ENCODE peak calls at places on chromosome 16, in six cellular contexts. One of them, this sample, is unnamed.

GRCh38 chr16:82344157-82344556 is 174.1 kb upstream of the MPHOSPH6 start:
- DNase-seq in Panc1: no peak
- DNase-seq in GM12865: peak
- DNase-seq in Peyer's patch: no peak
- DNase-seq in astrocyte of the spinal cord: no peak
- DNase-seq in epithelial cell of proximal tubule: no peak
- DNase-seq in this sample: no peak

GRCh38 chr16:87358696-87359095 is 24.9 kb downstream of the FBXO31 start:
- DNase-seq in Panc1: no peak
- DNase-seq in GM12865: no peak
- DNase-seq in Peyer's patch: no peak
- DNase-seq in astrocyte of the spinal cord: no peak
- DNase-seq in epithelial cell of proximal tubule: no peak
- DNase-seq in this sample: no peak

GRCh38 chr16:74654536-74654935 is 12.1 kb downstream of the RFWD3 start:
- DNase-seq in Panc1: no peak
- DNase-seq in GM12865: no peak
- DNase-seq in Peyer's patch: no peak
- DNase-seq in astrocyte of the spinal cord: no peak
- DNase-seq in epithelial cell of proximal tubule: no peak
- DNase-seq in this sample: no peak

GRCh38 chr16:10782628-10783027 is 36.0 kb downstream of the TVP23A start:
- DNase-seq in Panc1: no peak
- DNase-seq in GM12865: no peak
- DNase-seq in Peyer's patch: no peak
- DNase-seq in astrocyte of the spinal cord: no peak
- DNase-seq in epithelial cell of proximal tubule: no peak
- DNase-seq in this sample: peak

GRCh38 chr16:11562411-11562810 is 24.3 kb downstream of the LITAF start:
- DNase-seq in Panc1: no peak
- DNase-seq in GM12865: no peak
- DNase-seq in Peyer's patch: no peak
- DNase-seq in astrocyte of the spinal cord: no peak
- DNase-seq in epithelial cell of proximal tubule: no peak
- DNase-seq in this sample: no peak

GRCh38 chr16:391885-392335 is 5.1 kb upstream of the NME4 start:
- DNase-seq in Panc1: no peak
- DNase-seq in GM12865: peak
- DNase-seq in Peyer's patch: no peak
- DNase-seq in astrocyte of the spinal cord: peak
- DNase-seq in epithelial cell of proximal tubule: no peak
- DNase-seq in this sample: no peak

GRCh38 chr16:48157794-48158193 is 2.0 kb upstream of the ABCC12 start:
- DNase-seq in Panc1: no peak
- DNase-seq in GM12865: no peak
- DNase-seq in Peyer's patch: no peak
- DNase-seq in astrocyte of the spinal cord: no peak
- DNase-seq in epithelial cell of proximal tubule: no peak
- DNase-seq in this sample: no peak

GRCh38 chr16:28163699-28164584 is 47.8 kb downstream of the XPO6 start:
- DNase-seq in Panc1: no peak
- DNase-seq in GM12865: no peak
- DNase-seq in Peyer's patch: no peak
- DNase-seq in astrocyte of the spinal cord: peak
- DNase-seq in epithelial cell of proximal tubule: no peak
- DNase-seq in this sample: no peak

GRCh38 chr16:87375426-87376135 is 8.0 kb downstream of the FBXO31 start:
- DNase-seq in Panc1: no peak
- DNase-seq in GM12865: no peak
- DNase-seq in Peyer's patch: no peak
- DNase-seq in astrocyte of the spinal cord: peak
- DNase-seq in epithelial cell of proximal tubule: no peak
- DNase-seq in this sample: no peak

GRCh38 chr16:88649924-88650748 is 717 bp downstream of the CYBA start:
- DNase-seq in Panc1: no peak
- DNase-seq in GM12865: peak
- DNase-seq in Peyer's patch: peak
- DNase-seq in astrocyte of the spinal cord: no peak
- DNase-seq in epithelial cell of proximal tubule: no peak
- DNase-seq in this sample: no peak

GRCh38 chr16:11312718-11313492 is 31.8 kb upstream of the PRM1 start:
- DNase-seq in Panc1: no peak
- DNase-seq in GM12865: no peak
- DNase-seq in Peyer's patch: peak
- DNase-seq in astrocyte of the spinal cord: peak
- DNase-seq in epithelial cell of proximal tubule: no peak
- DNase-seq in this sample: no peak

GRCh38 chr16:66250686-66251405 is 115.6 kb upstream of the CDH5 start:
- DNase-seq in Panc1: no peak
- DNase-seq in GM12865: no peak
- DNase-seq in Peyer's patch: peak
- DNase-seq in astrocyte of the spinal cord: peak
- DNase-seq in epithelial cell of proximal tubule: no peak
- DNase-seq in this sample: no peak

GRCh38 chr16:527015-527903 is at the start of gene CAPN15:
- DNase-seq in Panc1: no peak
- DNase-seq in GM12865: peak
- DNase-seq in Peyer's patch: peak
- DNase-seq in astrocyte of the spinal cord: peak
- DNase-seq in epithelial cell of proximal tubule: no peak
- DNase-seq in this sample: peak

GRCh38 chr16:84072014-84072413 is 29.4 kb upstream of the SLC38A8 start:
- DNase-seq in Panc1: no peak
- DNase-seq in GM12865: no peak
- DNase-seq in Peyer's patch: no peak
- DNase-seq in astrocyte of the spinal cord: peak
- DNase-seq in epithelial cell of proximal tubule: no peak
- DNase-seq in this sample: no peak

GRCh38 chr16:57480127-57480753 is 6.1 kb downstream of the DOK4 start:
- DNase-seq in Panc1: no peak
- DNase-seq in GM12865: no peak
- DNase-seq in Peyer's patch: peak
- DNase-seq in astrocyte of the spinal cord: no peak
- DNase-seq in epithelial cell of proximal tubule: no peak
- DNase-seq in this sample: no peak

GRCh38 chr16:87436225-87437172 is 44.4 kb downstream of the MAP1LC3B start:
- DNase-seq in Panc1: no peak
- DNase-seq in GM12865: no peak
- DNase-seq in Peyer's patch: no peak
- DNase-seq in astrocyte of the spinal cord: peak
- DNase-seq in epithelial cell of proximal tubule: no peak
- DNase-seq in this sample: no peak

GRCh38 chr16:25916091-25916490 is 224.3 kb downstream of the HS3ST4 start:
- DNase-seq in Panc1: no peak
- DNase-seq in GM12865: no peak
- DNase-seq in Peyer's patch: no peak
- DNase-seq in astrocyte of the spinal cord: no peak
- DNase-seq in epithelial cell of proximal tubule: no peak
- DNase-seq in this sample: no peak

GRCh38 chr16:52487849-52488457 is 59.0 kb downstream of the TOX3 start:
- DNase-seq in Panc1: no peak
- DNase-seq in GM12865: no peak
- DNase-seq in Peyer's patch: no peak
- DNase-seq in astrocyte of the spinal cord: no peak
- DNase-seq in epithelial cell of proximal tubule: no peak
- DNase-seq in this sample: no peak

GRCh38 chr16:77387075-77387474 is 47.8 kb downstream of the ADAMTS18 start:
- DNase-seq in Panc1: no peak
- DNase-seq in GM12865: no peak
- DNase-seq in Peyer's patch: no peak
- DNase-seq in astrocyte of the spinal cord: no peak
- DNase-seq in epithelial cell of proximal tubule: no peak
- DNase-seq in this sample: no peak

GRCh38 chr16:56409195-56409594 is 16.1 kb downstream of the AMFR start:
- DNase-seq in Panc1: no peak
- DNase-seq in GM12865: no peak
- DNase-seq in Peyer's patch: no peak
- DNase-seq in astrocyte of the spinal cord: no peak
- DNase-seq in epithelial cell of proximal tubule: peak
- DNase-seq in this sample: peak

GRCh38 chr16:80804061-80804450 is 342 bp downstream of the CDYL2 start:
- DNase-seq in Panc1: no peak
- DNase-seq in GM12865: peak
- DNase-seq in Peyer's patch: peak
- DNase-seq in astrocyte of the spinal cord: peak
- DNase-seq in epithelial cell of proximal tubule: no peak
- DNase-seq in this sample: no peak

GRCh38 chr16:28524544-28525179 is 14.1 kb downstream of the NUPR1 start:
- DNase-seq in Panc1: no peak
- DNase-seq in GM12865: peak
- DNase-seq in Peyer's patch: no peak
- DNase-seq in astrocyte of the spinal cord: no peak
- DNase-seq in epithelial cell of proximal tubule: no peak
- DNase-seq in this sample: no peak

GRCh38 chr16:7644171-7644570 is 311.5 kb downstream of the RBFOX1 start:
- DNase-seq in Panc1: no peak
- DNase-seq in GM12865: no peak
- DNase-seq in Peyer's patch: no peak
- DNase-seq in astrocyte of the spinal cord: no peak
- DNase-seq in epithelial cell of proximal tubule: no peak
- DNase-seq in this sample: no peak

GRCh38 chr16:79790854-79791253 is 190.3 kb upstream of the MAF start:
- DNase-seq in Panc1: no peak
- DNase-seq in GM12865: no peak
- DNase-seq in Peyer's patch: no peak
- DNase-seq in astrocyte of the spinal cord: no peak
- DNase-seq in epithelial cell of proximal tubule: no peak
- DNase-seq in this sample: no peak

GRCh38 chr16:31475949-31476304 is 4.0 kb downstream of the TGFB1I1 start:
- DNase-seq in Panc1: no peak
- DNase-seq in GM12865: no peak
- DNase-seq in Peyer's patch: peak
- DNase-seq in astrocyte of the spinal cord: no peak
- DNase-seq in epithelial cell of proximal tubule: no peak
- DNase-seq in this sample: no peak

GRCh38 chr16:49458221-49458620 is 84.6 kb downstream of the C16orf78 start:
- DNase-seq in Panc1: no peak
- DNase-seq in GM12865: no peak
- DNase-seq in Peyer's patch: no peak
- DNase-seq in astrocyte of the spinal cord: no peak
- DNase-seq in epithelial cell of proximal tubule: no peak
- DNase-seq in this sample: no peak

GRCh38 chr16:69890891-69891282 is 60.2 kb upstream of the CLEC18A start:
- DNase-seq in Panc1: no peak
- DNase-seq in GM12865: no peak
- DNase-seq in Peyer's patch: no peak
- DNase-seq in astrocyte of the spinal cord: no peak
- DNase-seq in epithelial cell of proximal tubule: no peak
- DNase-seq in this sample: no peak

GRCh38 chr16:23564964-23565363 is 7.4 kb downstream of the UBFD1 start:
- DNase-seq in Panc1: no peak
- DNase-seq in GM12865: no peak
- DNase-seq in Peyer's patch: no peak
- DNase-seq in astrocyte of the spinal cord: no peak
- DNase-seq in epithelial cell of proximal tubule: no peak
- DNase-seq in this sample: peak

GRCh38 chr16:68844211-68844564 is 857 bp downstream of the TANGO6 start:
- DNase-seq in Panc1: no peak
- DNase-seq in GM12865: no peak
- DNase-seq in Peyer's patch: no peak
- DNase-seq in astrocyte of the spinal cord: no peak
- DNase-seq in epithelial cell of proximal tubule: no peak
- DNase-seq in this sample: no peak
- TF ChIP-seq CTCF in Panc1: no peak
- TF ChIP-seq CTCF in GM12865: no peak
- TF ChIP-seq CTCF in Peyer's patch: no peak
- TF ChIP-seq CTCF in astrocyte of the spinal cord: no peak
- TF ChIP-seq CTCF in epithelial cell of proximal tubule: no peak
- TF ChIP-seq CTCF in this sample: no peak

GRCh38 chr16:86156155-86156554 is 257.2 kb downstream of the IRF8 start:
- DNase-seq in Panc1: no peak
- DNase-seq in GM12865: no peak
- DNase-seq in Peyer's patch: no peak
- DNase-seq in astrocyte of the spinal cord: no peak
- DNase-seq in epithelial cell of proximal tubule: no peak
- DNase-seq in this sample: no peak

GRCh38 chr16:86157616-86158247 is 258.8 kb downstream of the IRF8 start:
- DNase-seq in Panc1: no peak
- DNase-seq in GM12865: no peak
- DNase-seq in Peyer's patch: no peak
- DNase-seq in astrocyte of the spinal cord: no peak
- DNase-seq in epithelial cell of proximal tubule: no peak
- DNase-seq in this sample: no peak

DNA sequence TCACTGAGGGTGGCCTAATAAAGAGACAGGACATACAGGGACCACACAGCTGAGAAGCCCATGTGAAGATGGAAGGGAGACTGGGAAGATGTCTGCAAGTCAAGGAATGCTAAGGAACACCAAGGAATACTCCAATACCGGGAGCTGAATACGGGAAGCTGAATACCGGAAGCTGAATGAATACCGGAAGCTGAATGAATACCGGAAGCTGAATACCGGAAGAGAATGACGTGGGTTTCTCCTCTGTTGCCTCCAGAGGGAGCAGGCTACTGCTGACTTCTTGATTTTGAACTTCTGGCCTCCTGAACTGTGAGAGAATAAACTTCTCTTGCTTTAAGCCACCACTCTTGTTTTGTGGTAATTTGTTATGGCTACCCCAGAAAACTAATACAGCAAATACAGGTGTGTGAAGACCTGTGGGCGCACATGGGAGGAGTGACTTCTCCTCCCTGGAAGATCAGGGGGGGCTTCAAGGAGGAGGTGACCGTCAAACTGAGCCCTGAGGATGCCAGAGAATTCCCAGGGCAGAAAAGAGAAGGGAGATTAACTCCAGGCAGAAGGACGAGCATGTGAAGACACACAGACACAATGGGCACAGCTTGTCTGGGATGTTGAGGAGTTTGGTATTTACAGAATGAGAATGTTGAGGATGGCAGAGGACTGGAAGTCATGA is 259.9 kb downstream of the IRF8 start:
- DNase-seq in Panc1: no peak
- DNase-seq in GM12865: no peak
- DNase-seq in Peyer's patch: no peak
- DNase-seq in astrocyte of the spinal cord: no peak
- DNase-seq in epithelial cell of proximal tubule: no peak
- DNase-seq in this sample: no peak
- TF ChIP-seq CTCF in Panc1: no peak
- TF ChIP-seq CTCF in GM12865: no peak
- TF ChIP-seq CTCF in Peyer's patch: no peak
- TF ChIP-seq CTCF in astrocyte of the spinal cord: no peak
- TF ChIP-seq CTCF in epithelial cell of proximal tubule: no peak
- TF ChIP-seq CTCF in this sample: no peak

DNA sequence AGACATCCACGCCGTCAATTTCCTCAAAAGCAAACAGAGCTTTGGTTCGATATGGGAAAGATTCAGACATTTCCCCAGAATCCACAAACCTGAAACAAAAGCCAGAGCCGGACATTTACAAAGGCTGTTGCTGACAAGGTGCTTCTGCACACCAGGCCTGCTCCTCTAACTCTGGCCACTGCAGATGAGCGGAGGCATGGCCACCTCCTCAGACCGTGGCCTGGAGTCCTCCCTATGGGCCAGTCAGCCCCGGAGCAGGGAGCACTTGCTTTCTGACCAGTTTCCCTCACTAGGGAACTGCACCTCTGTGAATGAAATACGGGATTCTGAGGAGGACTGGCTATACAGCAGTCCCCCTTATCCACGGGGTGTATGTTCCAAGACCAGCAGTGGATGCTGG is 22.3 kb upstream of the TRAP1 start:
- DNase-seq in Panc1: no peak
- DNase-seq in GM12865: no peak
- DNase-seq in Peyer's patch: no peak
- DNase-seq in astrocyte of the spinal cord: no peak
- DNase-seq in epithelial cell of proximal tubule: no peak
- DNase-seq in this sample: no peak
- TF ChIP-seq CTCF in Panc1: no peak
- TF ChIP-seq CTCF in GM12865: no peak
- TF ChIP-seq CTCF in Peyer's patch: no peak
- TF ChIP-seq CTCF in astrocyte of the spinal cord: no peak
- TF ChIP-seq CTCF in epithelial cell of proximal tubule: no peak
- TF ChIP-seq CTCF in this sample: no peak

GRCh38 chr16:85728879-85729278 is 22.0 kb downstream of the C16orf74 start:
- DNase-seq in Panc1: no peak
- DNase-seq in GM12865: no peak
- DNase-seq in Peyer's patch: no peak
- DNase-seq in astrocyte of the spinal cord: no peak
- DNase-seq in epithelial cell of proximal tubule: no peak
- DNase-seq in this sample: no peak
- TF ChIP-seq CTCF in Panc1: no peak
- TF ChIP-seq CTCF in GM12865: peak
- TF ChIP-seq CTCF in Peyer's patch: no peak
- TF ChIP-seq CTCF in astrocyte of the spinal cord: peak
- TF ChIP-seq CTCF in epithelial cell of proximal tubule: peak
- TF ChIP-seq CTCF in this sample: no peak